ENCODE peak calls at places on chromosome 17, in five cellular contexts. U is cardiac fibroblast; K is renal cortical epithelial cell; X is stimulated activated CD8-positive, alpha-beta memory T cell treated with anti-CD3 and anti-CD28 coated beads, Interleukin-4, amount 100 ng/mL, for 1 hour; R is Caco-2. F is an unnamed sample.

GRCh38 chr17:26765860-26766709 is 527.8 kb upstream of the WSB1 start:
- DNase-seq in U (no peak), K (no peak), X (no peak), R (no peak), F (no peak)

GRCh38 chr17:57281887-57282653 is 25.7 kb downstream of the MSI2 start:
- DNase-seq in U (no peak), K (no peak), X (no peak), R (no peak), F (no peak)

GRCh38 chr17:41967921-41968578 is 1.5 kb downstream of the CNP start:
- DNase-seq in U (no peak), K (no peak), X (no peak), R (no peak), F (no peak)

GRCh38 chr17:3920940-3921852 is 4.9 kb upstream of the P2RX1 start:
- DNase-seq in U (no peak), K (no peak), X (no peak), R (no peak), F (no peak)

GRCh38 chr17:73953206-73954033 is 250.1 kb upstream of the RPL38 start:
- DNase-seq in U (no peak), K (no peak), X (no peak), R (no peak), F (no peak)

GRCh38 chr17:4645642-4646041 is 4.2 kb upstream of the ALOX15 start:
- DNase-seq in U (no peak), K (no peak), X (no peak), R (no peak), F (no peak)

GRCh38 chr17:40622509-40622928 is 25.1 kb downstream of the SMARCE1 start:
- DNase-seq in U (no peak), K (no peak), X (no peak), R (no peak), F (no peak)

GRCh38 chr17:77515227-77515626 is 374.5 kb downstream of the SEC14L1 start:
- DNase-seq in U (no peak), K (no peak), X (no peak), R (no peak), F (no peak)

GRCh38 chr17:28147026-28147425 is 104.5 kb downstream of the NLK start:
- DNase-seq in U (no peak), K (no peak), X (no peak), R (no peak), F (no peak)

GRCh38 chr17:78998311-78999055 is 11.1 kb downstream of the CANT1 start:
- DNase-seq in U (peak; percentile 27), K (no peak), X (no peak), R (peak; percentile 26), F (no peak)

GRCh38 chr17:40932608-40933007 is 4.8 kb downstream of the KRT23 start:
- DNase-seq in U (no peak), K (peak; percentile 92), X (no peak), R (no peak), F (no peak)

GRCh38 chr17:37327341-37328090 is 48.3 kb upstream of the C17orf78 start:
- DNase-seq in U (peak; percentile 90), K (peak; percentile 94), X (no peak), R (no peak), F (no peak)

GRCh38 chr17:82237746-82238561 is 9.1 kb downstream of the SLC16A3 start:
- DNase-seq in U (no peak), K (no peak), X (no peak), R (no peak), F (no peak)

F was measured in GOT3.